ENCODE peak calls at places on chromosome 10, in five cellular contexts. C is mesendoderm; H is effector memory CD4-positive, alpha-beta T cell; B is ascending aorta; M is Peyer's patch. R is an unnamed sample.

GRCh38 chr10:119608316-119609155 is 11.8 kb upstream of the TIAL1 start:
- DNase-seq in C (peak; percentile 54), H (no peak), B (peak; percentile 67), M (peak; percentile 55), R (peak; percentile 43)

GRCh38 chr10:93121311-93121710 is 47.6 kb downstream of the CYP26A1 start:
- DNase-seq in C (no peak), H (no peak), B (no peak), M (no peak), R (no peak)

GRCh38 chr10:123858039-123858740 is 33.4 kb downstream of the CPXM2 start:
- DNase-seq in C (no peak), H (no peak), B (peak; percentile 79), M (no peak), R (no peak)

GRCh38 chr10:48745662-48746245 is 61.1 kb downstream of the WDFY4 start:
- DNase-seq in C (peak; percentile 69), H (no peak), B (no peak), M (no peak), R (peak; percentile 85)

GRCh38 chr10:117137911-117138642 is at the start of gene VAX1:
- DNase-seq in C (peak; percentile 69), H (no peak), B (no peak), M (no peak), R (peak; percentile 82)

GRCh38 chr10:127090135-127090534 is 106.3 kb downstream of the INSYN2A start:
- DNase-seq in C (peak; percentile 61), H (no peak), B (peak; percentile 24), M (peak; percentile 76), R (no peak)

GRCh38 chr10:62610649-62611229 is 193.8 kb upstream of the ADO start:
- DNase-seq in C (peak; percentile 80), H (peak; percentile 44), B (no peak), M (no peak), R (peak; percentile 83)

GRCh38 chr10:10233256-10233655 is 784.4 kb upstream of the CELF2 start:
- DNase-seq in C (no peak), H (no peak), B (no peak), M (no peak), R (no peak)

GRCh38 chr10:119659951-119660350 is 8.8 kb downstream of the BAG3 start:
- DNase-seq in C (peak; percentile 61), H (no peak), B (no peak), M (no peak), R (no peak)

GRCh38 chr10:94687625-94688248 is 4.2 kb downstream of the CYP2C18 start:
- DNase-seq in C (no peak), H (no peak), B (no peak), M (no peak), R (no peak)

GRCh38 chr10:59611048-59611447 is 98.6 kb downstream of the SLC16A9 start:
- DNase-seq in C (no peak), H (no peak), B (no peak), M (no peak), R (no peak)

GRCh38 chr10:69087600-69088470 is at the start of gene SRGN:
- DNase-seq in C (no peak), H (peak; percentile 64), B (peak; percentile 95), M (no peak), R (no peak)

GRCh38 chr10:49667991-49668390 is 11.5 kb upstream of the C10orf53 start:
- DNase-seq in C (no peak), H (no peak), B (no peak), M (no peak), R (no peak)

GRCh38 chr10:122463466-122464157 is 2.3 kb downstream of the HTRA1 start:
- DNase-seq in C (no peak), H (no peak), B (peak; percentile 27), M (no peak), R (no peak)

GRCh38 chr10:4198216-4198615 is 413.2 kb upstream of the KLF6 start:
- DNase-seq in C (no peak), H (no peak), B (no peak), M (no peak), R (no peak)

GRCh38 chr10:122230222-122230621 is 40.9 kb upstream of the BTBD16 start:
- DNase-seq in C (no peak), H (no peak), B (no peak), M (peak; percentile 44), R (no peak)

GRCh38 chr10:133163889-133164815 is 4.1 kb downstream of the KNDC1 start:
- DNase-seq in C (no peak), H (no peak), B (no peak), M (no peak), R (peak; percentile 74)

GRCh38 chr10:16643502-16643901 is 121.8 kb upstream of the C1QL3 start:
- DNase-seq in C (no peak), H (no peak), B (no peak), M (no peak), R (no peak)

GRCh38 chr10:90930070-90930837 is 9.4 kb upstream of the ANKRD1 start:
- DNase-seq in C (peak; percentile 95), H (no peak), B (no peak), M (no peak), R (peak; percentile 9)

GRCh38 chr10:127851661-127852205 is 41.0 kb downstream of the CLRN3 start:
- DNase-seq in C (no peak), H (no peak), B (no peak), M (no peak), R (no peak)

GRCh38 chr10:130022501-130023299 is 58.6 kb upstream of the EBF3 start:
- DNase-seq in C (no peak), H (no peak), B (no peak), M (no peak), R (peak; percentile 47)

GRCh38 chr10:73159038-73159648 is 8.7 kb downstream of the ECD start:
- DNase-seq in C (peak; percentile 52), H (peak; percentile 22), B (peak; percentile 71), M (no peak), R (peak; percentile 43)

GRCh38 chr10:22651276-22651980 is 63.0 kb downstream of the PIP4K2A start:
- DNase-seq in C (no peak), H (no peak), B (no peak), M (no peak), R (no peak)

GRCh38 chr10:1410469-1411395 is 326.6 kb downstream of the ADARB2 start:
- DNase-seq in C (no peak), H (no peak), B (peak; percentile 34), M (no peak), R (peak; percentile 27)

GRCh38 chr10:107585630-107586029 is 421.1 kb upstream of the SORCS1 start:
- DNase-seq in C (no peak), H (no peak), B (no peak), M (no peak), R (no peak)

DNA sequence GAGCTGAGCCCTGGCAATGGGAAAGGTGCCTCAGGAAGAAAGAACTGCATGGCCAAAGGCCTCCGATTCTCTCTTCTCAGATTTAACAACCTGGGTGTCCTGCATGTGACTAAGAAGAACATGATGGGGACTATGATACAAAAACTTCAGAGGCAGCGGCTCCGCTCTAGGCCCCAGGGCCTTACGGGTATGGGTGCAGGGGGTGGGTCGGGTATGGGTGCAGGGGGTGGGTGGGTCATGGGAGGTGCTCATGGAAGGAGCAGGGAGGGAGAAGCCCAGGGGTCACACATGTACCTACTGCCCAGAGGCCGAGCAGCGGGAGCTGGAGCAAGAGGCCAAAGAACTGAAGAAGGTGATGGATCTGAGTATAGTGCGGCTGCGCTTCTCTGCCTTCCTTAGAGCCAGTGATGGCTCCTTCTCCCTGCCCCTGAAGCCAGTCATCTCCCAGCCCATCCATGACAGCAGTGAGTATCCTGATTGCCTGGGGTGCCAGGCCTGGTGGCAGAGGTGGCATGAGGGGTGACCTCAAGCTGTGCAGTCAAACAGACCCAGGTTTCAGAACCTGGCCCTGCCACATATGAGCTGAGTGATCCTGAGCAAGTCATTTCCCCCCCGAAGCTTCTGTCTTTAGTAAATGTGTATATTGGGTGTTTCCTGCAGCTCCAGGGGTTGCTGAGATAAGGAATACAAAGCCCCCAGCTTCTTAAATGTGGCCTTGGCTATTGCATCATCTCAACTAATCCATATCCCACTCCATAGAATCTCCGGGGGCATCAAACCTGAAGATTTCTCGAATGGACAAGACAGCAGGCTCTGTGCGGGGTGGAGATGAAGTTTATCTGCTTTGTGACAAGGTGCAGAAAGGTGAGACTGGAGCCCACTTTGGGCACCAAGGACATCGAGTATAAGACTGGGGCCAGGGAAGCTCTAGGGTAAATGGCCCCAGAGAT is 2.0 kb downstream of the NFKB2 start:
- DNase-seq in C (no peak), H (no peak), B (no peak), M (peak; percentile 40), R (peak; percentile 32)
- H3K36me3 ChIP-seq in C (no peaks in the 10 kb centered on the region), H (peaks cover 46% of the 10 kb centered on the region), B (peaks cover 18% of the 10 kb centered on the region), M (peaks cover 23% of the 10 kb centered on the region), R (peaks cover 1% of the 10 kb centered on the region)

GRCh38 chr10:44125879-44126675 is 258.8 kb downstream of the CXCL12 start:
- DNase-seq in C (no peak), H (no peak), B (no peak), M (no peak), R (no peak)
- H3K4me3 ChIP-seq in C (no peak overlapping the region), H (no peak overlapping the region), B (no peak overlapping the region), M (no peak overlapping the region), R (no peak overlapping the region)

DNA sequence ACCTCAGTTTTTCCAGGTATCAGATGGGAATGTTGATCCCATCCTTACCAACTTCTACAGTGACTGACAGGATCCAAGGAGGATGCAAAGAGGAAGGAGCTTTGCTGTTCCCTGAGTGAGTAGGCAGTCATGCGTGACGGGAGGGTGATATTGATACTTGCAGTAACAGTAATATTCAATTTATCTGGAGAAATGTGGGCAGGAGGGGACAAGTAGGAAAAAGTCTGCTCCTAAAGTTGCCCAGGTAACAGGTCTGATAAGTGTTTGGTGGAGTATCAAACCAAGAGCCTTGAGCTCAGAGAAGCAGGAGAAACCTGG is 3.3 kb upstream of the ZCCHC24 start:
- DNase-seq in C (no peak), H (no peak), B (no peak), M (no peak), R (no peak)
- H3K27me3 ChIP-seq in C (no peaks in the 10 kb centered on the region), H (no peaks in the 10 kb centered on the region), B (no peaks in the 10 kb centered on the region), M (no peaks in the 10 kb centered on the region), R (peaks cover 21% of the 10 kb centered on the region)

GRCh38 chr10:124995605-124996004 is 53.7 kb downstream of the ZRANB1 start:
- DNase-seq in C (no peak), H (no peak), B (peak; percentile 61), M (no peak), R (peak; percentile 50)

GRCh38 chr10:124996854-124997215 is 54.9 kb downstream of the ZRANB1 start:
- DNase-seq in C (no peak), H (no peak), B (peak; percentile 59), M (no peak), R (peak; percentile 36)

GRCh38 chr10:124994573-124995473 is 52.9 kb downstream of the ZRANB1 start:
- DNase-seq in C (no peak), H (no peak), B (peak; percentile 64), M (no peak), R (peak; percentile 29)

GRCh38 chr10:124997246-124997790 is 55.4 kb downstream of the ZRANB1 start:
- DNase-seq in C (no peak), H (no peak), B (peak; percentile 62), M (no peak), R (peak; percentile 43)

DNA sequence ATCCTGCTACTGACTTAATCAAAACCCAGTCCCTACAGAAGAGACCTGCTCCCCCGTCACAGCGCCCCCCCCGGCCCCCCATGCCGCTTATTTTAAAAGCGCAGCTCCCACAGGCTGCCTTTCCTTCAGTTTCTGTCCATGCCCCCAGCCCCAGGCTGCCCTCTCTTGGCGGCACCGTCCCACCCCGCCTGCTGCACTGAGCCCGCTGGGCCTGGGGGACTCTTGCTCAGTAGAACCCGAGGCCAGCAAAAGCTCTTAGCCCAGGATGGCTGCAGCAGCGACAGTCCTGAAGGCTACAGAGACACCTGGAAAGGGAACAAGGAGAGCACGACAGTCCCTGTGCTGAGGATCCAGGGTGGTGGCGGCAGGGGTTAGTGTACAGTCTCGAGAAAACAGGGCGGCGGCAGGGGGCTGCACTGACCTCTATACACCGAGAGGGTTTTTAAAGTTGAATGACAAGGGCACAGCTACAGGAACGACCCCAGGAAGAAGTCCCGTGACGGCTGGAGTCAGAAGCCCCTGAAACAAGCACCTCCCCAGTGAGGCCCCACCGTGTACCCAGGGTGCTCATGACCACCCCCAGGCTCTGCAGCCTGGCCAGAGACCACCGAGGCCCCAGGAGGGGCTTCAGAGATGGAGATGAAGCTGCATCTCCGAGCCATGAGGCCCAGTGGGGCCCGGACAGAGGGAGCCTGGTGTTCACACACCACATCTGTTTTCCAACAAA is 54.4 kb downstream of the ZRANB1 start:
- DNase-seq in C (no peak), H (no peak), B (peak; percentile 53), M (no peak), R (peak; percentile 59)
- H3K36me3 ChIP-seq in C (peaks cover 18% of the 10 kb centered on the region), H (no peaks in the 10 kb centered on the region), B (peaks cover 55% of the 10 kb centered on the region), M (peaks cover 91% of the 10 kb centered on the region), R (peaks cover 70% of the 10 kb centered on the region)

R was measured in H7.